ENCODE peak calls at places on chromosomes 12 and 14, in nine cellular contexts. One of them, this sample, is unnamed. For H3K4me1, the result is how much of the 10 kb centered on the place peaks cover.

GRCh38 chr14:65167072-65167645 is 64.8 kb upstream of the MAX start:
- DNase-seq in IMR-90: no peak
- DNase-seq in fibroblast of lung: no peak
- DNase-seq in mammary epithelial cell: no peak
- DNase-seq in stomach: no peak
- DNase-seq in OCI-LY7: peak
- DNase-seq in neural progenitor cell: no peak
- DNase-seq in small intestine: no peak
- DNase-seq in cardiac muscle cell: no peak
- DNase-seq in this sample: no peak

GRCh38 chr14:24432259-24433131 is 2.7 kb downstream of the KHNYN start:
- DNase-seq in stomach: no peak
- DNase-seq in fibroblast of lung: no peak
- DNase-seq in small intestine: no peak
- DNase-seq in IMR-90: peak
- DNase-seq in mammary epithelial cell: peak
- DNase-seq in cardiac muscle cell: no peak
- DNase-seq in OCI-LY7: no peak
- DNase-seq in neural progenitor cell: no peak
- DNase-seq in this sample: peak

GRCh38 chr14:96710060-96710636 is 87.0 kb upstream of the VRK1 start:
- DNase-seq in neural progenitor cell: no peak
- DNase-seq in stomach: no peak
- DNase-seq in cardiac muscle cell: no peak
- DNase-seq in fibroblast of lung: no peak
- DNase-seq in small intestine: no peak
- DNase-seq in IMR-90: no peak
- DNase-seq in mammary epithelial cell: no peak
- DNase-seq in OCI-LY7: no peak
- DNase-seq in this sample: no peak

GRCh38 chr14:76968621-76969063 is 59.9 kb downstream of the IRF2BPL start:
- DNase-seq in stomach: peak
- DNase-seq in IMR-90: no peak
- DNase-seq in cardiac muscle cell: no peak
- DNase-seq in fibroblast of lung: no peak
- DNase-seq in small intestine: no peak
- DNase-seq in mammary epithelial cell: no peak
- DNase-seq in neural progenitor cell: no peak
- DNase-seq in OCI-LY7: no peak
- DNase-seq in this sample: no peak

GRCh38 chr14:31429791-31430190 is 9.4 kb upstream of the HEATR5A start:
- DNase-seq in neural progenitor cell: no peak
- DNase-seq in IMR-90: no peak
- DNase-seq in cardiac muscle cell: no peak
- DNase-seq in fibroblast of lung: no peak
- DNase-seq in small intestine: no peak
- DNase-seq in mammary epithelial cell: no peak
- DNase-seq in stomach: no peak
- DNase-seq in OCI-LY7: no peak
- DNase-seq in this sample: no peak

GRCh38 chr12:93009533-93009932 is 80.4 kb upstream of the EEA1 start:
- DNase-seq in stomach: no peak
- DNase-seq in neural progenitor cell: no peak
- DNase-seq in small intestine: no peak
- DNase-seq in OCI-LY7: no peak
- DNase-seq in mammary epithelial cell: no peak
- DNase-seq in IMR-90: no peak
- DNase-seq in cardiac muscle cell: no peak
- DNase-seq in fibroblast of lung: no peak
- DNase-seq in this sample: no peak

GRCh38 chr12:74985293-74985985 is 224.2 kb downstream of the KCNC2 start:
- DNase-seq in neural progenitor cell: no peak
- DNase-seq in stomach: no peak
- DNase-seq in IMR-90: no peak
- DNase-seq in OCI-LY7: no peak
- DNase-seq in fibroblast of lung: no peak
- DNase-seq in small intestine: no peak
- DNase-seq in mammary epithelial cell: no peak
- DNase-seq in cardiac muscle cell: no peak
- DNase-seq in this sample: no peak

GRCh38 chr12:39186744-39187143 is 256.2 kb downstream of the KIF21A start:
- DNase-seq in cardiac muscle cell: no peak
- DNase-seq in small intestine: no peak
- DNase-seq in fibroblast of lung: no peak
- DNase-seq in stomach: no peak
- DNase-seq in neural progenitor cell: no peak
- DNase-seq in mammary epithelial cell: no peak
- DNase-seq in OCI-LY7: no peak
- DNase-seq in IMR-90: no peak
- DNase-seq in this sample: no peak

GRCh38 chr12:38508246-38508645 is 191.7 kb downstream of the ALG10B start:
- DNase-seq in neural progenitor cell: peak
- DNase-seq in cardiac muscle cell: no peak
- DNase-seq in mammary epithelial cell: peak
- DNase-seq in fibroblast of lung: no peak
- DNase-seq in stomach: no peak
- DNase-seq in IMR-90: no peak
- DNase-seq in small intestine: no peak
- DNase-seq in OCI-LY7: no peak
- DNase-seq in this sample: no peak

GRCh38 chr14:53550776-53551175 is 397.7 kb upstream of the DDHD1 start:
- DNase-seq in cardiac muscle cell: no peak
- DNase-seq in OCI-LY7: no peak
- DNase-seq in small intestine: no peak
- DNase-seq in mammary epithelial cell: no peak
- DNase-seq in IMR-90: no peak
- DNase-seq in fibroblast of lung: no peak
- DNase-seq in neural progenitor cell: peak
- DNase-seq in stomach: no peak
- DNase-seq in this sample: no peak

GRCh38 chr14:70641548-70642312 is at the start of gene TTC9:
- DNase-seq in mammary epithelial cell: no peak
- DNase-seq in small intestine: no peak
- DNase-seq in neural progenitor cell: peak
- DNase-seq in OCI-LY7: peak
- DNase-seq in IMR-90: no peak
- DNase-seq in fibroblast of lung: no peak
- DNase-seq in stomach: peak
- DNase-seq in cardiac muscle cell: peak
- DNase-seq in this sample: no peak

GRCh38 chr12:106115450-106115849 is 23.3 kb downstream of the NUAK1 start:
- DNase-seq in stomach: no peak
- DNase-seq in neural progenitor cell: peak
- DNase-seq in fibroblast of lung: peak
- DNase-seq in OCI-LY7: no peak
- DNase-seq in IMR-90: no peak
- DNase-seq in small intestine: no peak
- DNase-seq in mammary epithelial cell: no peak
- DNase-seq in cardiac muscle cell: peak
- DNase-seq in this sample: no peak

GRCh38 chr12:93784339-93785086 is 107.3 kb downstream of the CRADD start:
- DNase-seq in cardiac muscle cell: peak
- DNase-seq in fibroblast of lung: peak
- DNase-seq in small intestine: peak
- DNase-seq in IMR-90: peak
- DNase-seq in stomach: no peak
- DNase-seq in mammary epithelial cell: peak
- DNase-seq in OCI-LY7: no peak
- DNase-seq in neural progenitor cell: peak
- DNase-seq in this sample: peak

GRCh38 chr12:92080390-92081285 is 65.0 kb downstream of the BTG1 start:
- DNase-seq in OCI-LY7: peak
- DNase-seq in stomach: no peak
- DNase-seq in cardiac muscle cell: peak
- DNase-seq in small intestine: peak
- DNase-seq in fibroblast of lung: peak
- DNase-seq in mammary epithelial cell: peak
- DNase-seq in IMR-90: peak
- DNase-seq in neural progenitor cell: no peak
- DNase-seq in this sample: no peak

GRCh38 chr12:117182866-117183265 is 7.4 kb downstream of the FBXO21 start:
- DNase-seq in fibroblast of lung: no peak
- DNase-seq in neural progenitor cell: no peak
- DNase-seq in mammary epithelial cell: no peak
- DNase-seq in cardiac muscle cell: no peak
- DNase-seq in IMR-90: no peak
- DNase-seq in OCI-LY7: no peak
- DNase-seq in stomach: no peak
- DNase-seq in small intestine: no peak
- DNase-seq in this sample: peak

GRCh38 chr12:3725267-3726115 is 27.4 kb downstream of the CRACR2A start:
- DNase-seq in neural progenitor cell: no peak
- DNase-seq in small intestine: no peak
- DNase-seq in stomach: no peak
- DNase-seq in OCI-LY7: no peak
- DNase-seq in fibroblast of lung: no peak
- DNase-seq in cardiac muscle cell: peak
- DNase-seq in IMR-90: no peak
- DNase-seq in mammary epithelial cell: no peak
- DNase-seq in this sample: no peak

GRCh38 chr12:62600038-62600437 is 133.4 kb downstream of the MON2 start:
- DNase-seq in neural progenitor cell: no peak
- DNase-seq in fibroblast of lung: no peak
- DNase-seq in cardiac muscle cell: no peak
- DNase-seq in IMR-90: no peak
- DNase-seq in OCI-LY7: no peak
- DNase-seq in small intestine: no peak
- DNase-seq in stomach: no peak
- DNase-seq in mammary epithelial cell: no peak
- DNase-seq in this sample: no peak

GRCh38 chr14:49105512-49105911 is 480.7 kb downstream of the RPS29 start:
- DNase-seq in neural progenitor cell: no peak
- DNase-seq in small intestine: no peak
- DNase-seq in IMR-90: no peak
- DNase-seq in cardiac muscle cell: no peak
- DNase-seq in OCI-LY7: no peak
- DNase-seq in stomach: no peak
- DNase-seq in mammary epithelial cell: no peak
- DNase-seq in fibroblast of lung: no peak
- DNase-seq in this sample: no peak

GRCh38 chr14:58104808-58105207 is 47.2 kb downstream of the ARMH4 start:
- DNase-seq in small intestine: no peak
- DNase-seq in cardiac muscle cell: peak
- DNase-seq in fibroblast of lung: peak
- DNase-seq in IMR-90: peak
- DNase-seq in OCI-LY7: no peak
- DNase-seq in neural progenitor cell: no peak
- DNase-seq in mammary epithelial cell: peak
- DNase-seq in stomach: no peak
- DNase-seq in this sample: no peak

GRCh38 chr14:23296012-23296777 is 6.5 kb downstream of the PPP1R3E start:
- DNase-seq in mammary epithelial cell: no peak
- DNase-seq in neural progenitor cell: no peak
- DNase-seq in small intestine: no peak
- DNase-seq in OCI-LY7: no peak
- DNase-seq in fibroblast of lung: no peak
- DNase-seq in cardiac muscle cell: no peak
- DNase-seq in stomach: no peak
- DNase-seq in IMR-90: no peak
- DNase-seq in this sample: no peak

GRCh38 chr14:74302160-74302628 is 540 bp downstream of the ABCD4 start:
- DNase-seq in fibroblast of lung: peak
- DNase-seq in neural progenitor cell: peak
- DNase-seq in OCI-LY7: peak
- DNase-seq in mammary epithelial cell: peak
- DNase-seq in cardiac muscle cell: peak
- DNase-seq in small intestine: no peak
- DNase-seq in IMR-90: peak
- DNase-seq in stomach: no peak
- DNase-seq in this sample: no peak

DNA sequence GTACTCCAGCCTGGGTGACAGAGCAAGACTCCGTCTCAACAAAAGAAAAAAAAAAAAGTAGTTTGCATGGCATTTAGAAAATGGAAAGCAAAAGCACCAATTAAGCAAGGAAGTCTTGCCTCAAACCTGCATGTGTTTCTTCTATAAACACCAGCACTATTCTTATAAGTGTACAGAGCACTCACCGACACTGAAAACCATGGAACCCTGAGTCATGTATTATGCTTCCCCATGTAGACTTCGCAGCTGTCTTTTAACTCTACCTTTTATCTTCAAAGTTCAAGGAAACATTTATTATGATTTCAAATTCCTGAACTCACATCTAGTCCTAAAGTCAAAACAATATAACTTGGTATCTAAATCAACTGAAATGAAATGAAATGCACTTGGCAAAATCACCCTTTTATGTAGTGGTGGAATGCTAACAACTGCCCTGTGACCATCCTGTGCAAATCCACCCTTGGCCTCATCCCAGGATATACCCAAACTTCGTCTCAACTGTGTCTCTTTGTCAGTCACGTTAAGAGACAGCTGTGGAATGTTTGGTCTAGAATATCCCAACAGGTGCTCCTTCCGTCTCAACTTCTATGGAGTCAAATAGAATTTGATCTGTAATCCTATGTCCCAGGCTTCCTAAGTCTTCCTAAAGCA is 4.8 kb downstream of the BCAT1 start:
- DNase-seq in stomach: no peak
- DNase-seq in OCI-LY7: no peak
- DNase-seq in neural progenitor cell: no peak
- DNase-seq in mammary epithelial cell: no peak
- DNase-seq in IMR-90: peak
- DNase-seq in fibroblast of lung: peak
- DNase-seq in small intestine: no peak
- DNase-seq in cardiac muscle cell: no peak
- DNase-seq in this sample: no peak
- H3K4me1 ChIP-seq in stomach: under half
- H3K4me1 ChIP-seq in OCI-LY7: under half
- H3K4me1 ChIP-seq in neural progenitor cell: half or more
- H3K4me1 ChIP-seq in mammary epithelial cell: under half
- H3K4me1 ChIP-seq in IMR-90: under half
- H3K4me1 ChIP-seq in fibroblast of lung: under half
- H3K4me1 ChIP-seq in small intestine: under half
- H3K4me1 ChIP-seq in cardiac muscle cell: under half
- H3K4me1 ChIP-seq in this sample: under half

GRCh38 chr12:66694666-66695065 is 15.8 kb upstream of the GRIP1 start:
- DNase-seq in fibroblast of lung: no peak
- DNase-seq in stomach: no peak
- DNase-seq in OCI-LY7: no peak
- DNase-seq in mammary epithelial cell: no peak
- DNase-seq in neural progenitor cell: no peak
- DNase-seq in IMR-90: no peak
- DNase-seq in small intestine: no peak
- DNase-seq in cardiac muscle cell: no peak
- DNase-seq in this sample: no peak
- H3K4me1 ChIP-seq in fibroblast of lung: under half
- H3K4me1 ChIP-seq in stomach: under half
- H3K4me1 ChIP-seq in OCI-LY7: under half
- H3K4me1 ChIP-seq in mammary epithelial cell: under half
- H3K4me1 ChIP-seq in neural progenitor cell: under half
- H3K4me1 ChIP-seq in IMR-90: under half
- H3K4me1 ChIP-seq in small intestine: under half
- H3K4me1 ChIP-seq in cardiac muscle cell: under half
- H3K4me1 ChIP-seq in this sample: under half

GRCh38 chr14:93044116-93044515 is 71.6 kb downstream of the ITPK1 start:
- DNase-seq in stomach: peak
- DNase-seq in IMR-90: no peak
- DNase-seq in cardiac muscle cell: no peak
- DNase-seq in mammary epithelial cell: peak
- DNase-seq in fibroblast of lung: peak
- DNase-seq in small intestine: peak
- DNase-seq in neural progenitor cell: no peak
- DNase-seq in OCI-LY7: no peak
- DNase-seq in this sample: no peak
- H3K4me1 ChIP-seq in stomach: half or more
- H3K4me1 ChIP-seq in IMR-90: under half
- H3K4me1 ChIP-seq in cardiac muscle cell: half or more
- H3K4me1 ChIP-seq in mammary epithelial cell: half or more
- H3K4me1 ChIP-seq in fibroblast of lung: under half
- H3K4me1 ChIP-seq in small intestine: under half
- H3K4me1 ChIP-seq in neural progenitor cell: under half
- H3K4me1 ChIP-seq in OCI-LY7: under half
- H3K4me1 ChIP-seq in this sample: under half

GRCh38 chr12:58889557-58889956 is 30.7 kb downstream of the LRIG3 start:
- DNase-seq in small intestine: no peak
- DNase-seq in OCI-LY7: no peak
- DNase-seq in mammary epithelial cell: no peak
- DNase-seq in IMR-90: no peak
- DNase-seq in stomach: no peak
- DNase-seq in fibroblast of lung: no peak
- DNase-seq in cardiac muscle cell: no peak
- DNase-seq in neural progenitor cell: no peak
- DNase-seq in this sample: no peak
- H3K4me1 ChIP-seq in small intestine: under half
- H3K4me1 ChIP-seq in OCI-LY7: under half
- H3K4me1 ChIP-seq in mammary epithelial cell: under half
- H3K4me1 ChIP-seq in IMR-90: under half
- H3K4me1 ChIP-seq in stomach: under half
- H3K4me1 ChIP-seq in fibroblast of lung: under half
- H3K4me1 ChIP-seq in cardiac muscle cell: under half
- H3K4me1 ChIP-seq in neural progenitor cell: under half
- H3K4me1 ChIP-seq in this sample: under half